ENCODE peak calls at places on chromosome 6, in five cellular contexts. Z is nephron progenitor cell, H is HFFc6, T is activated gamma-delta T cell treated with Interleukin-2 at 50 U/mL for 16 hours, S is stromal cell of bone marrow. D is an unnamed sample.

GRCh38 chr6:105042648-105043047 is 85.7 kb downstream of the LIN28B start:
- DNase-seq in Z (no peak), H (no peak), T (no peak), S (no peak), D (no peak)

GRCh38 chr6:169966312-169967181 is 215.1 kb downstream of the ERMARD start:
- DNase-seq in Z (no peak), H (no peak), T (no peak), S (no peak), D (no peak)

GRCh38 chr6:143396497-143397228 is 53.8 kb downstream of the ADAT2 start:
- DNase-seq in Z (no peak), H (no peak), T (no peak), S (no peak), D (no peak)

GRCh38 chr6:137781639-137782038 is 85.4 kb upstream of the TNFAIP3 start:
- DNase-seq in Z (no peak), H (no peak), T (no peak), S (no peak), D (no peak)

GRCh38 chr6:30647802-30648460 is 998 bp downstream of the C6orf136 start:
- DNase-seq in Z (no peak), H (peak), T (no peak), S (no peak), D (no peak)

GRCh38 chr6:28776269-28777146 is 147.3 kb downstream of the TRIM27 start:
- DNase-seq in Z (no peak), H (no peak), T (no peak), S (no peak), D (no peak)

GRCh38 chr6:42315991-42316378 is 98.3 kb upstream of the MRPS10 start:
- DNase-seq in Z (no peak), H (peak), T (no peak), S (peak), D (no peak)

GRCh38 chr6:147099974-147100373 is 104.2 kb upstream of the STXBP5 start:
- DNase-seq in Z (no peak), H (peak), T (no peak), S (peak), D (no peak)

GRCh38 chr6:119134752-119135151 is 56.3 kb upstream of the FAM184A start:
- DNase-seq in Z (no peak), H (no peak), T (no peak), S (no peak), D (no peak)

GRCh38 chr6:25042599-25042936 is 106.8 kb upstream of the RIPOR2 start:
- DNase-seq in Z (no peak), H (no peak), T (peak), S (no peak), D (no peak)

GRCh38 chr6:129031051-129031599 is 148.2 kb downstream of the LAMA2 start:
- DNase-seq in Z (no peak), H (peak), T (no peak), S (peak), D (no peak)

GRCh38 chr6:105522626-105523322 is 119.9 kb upstream of the PREP start:
- DNase-seq in Z (no peak), H (peak), T (no peak), S (no peak), D (no peak)

GRCh38 chr6:156686429-156686939 is 90.7 kb upstream of the ARID1B start:
- DNase-seq in Z (peak), H (peak), T (peak), S (peak), D (no peak)

GRCh38 chr6:26576929-26577719 is 19.6 kb upstream of the ABT1 start:
- DNase-seq in Z (peak), H (peak), T (peak), S (no peak), D (no peak)

GRCh38 chr6:12233693-12234551 is 56.2 kb upstream of the EDN1 start:
- DNase-seq in Z (no peak), H (peak), T (peak), S (peak), D (peak)

GRCh38 chr6:43491750-43492661 is 14.6 kb downstream of the TJAP1 start:
- DNase-seq in Z (no peak), H (peak), T (no peak), S (peak), D (no peak)

GRCh38 chr6:11387702-11388101 is 149.8 kb upstream of the TMEM170B start:
- DNase-seq in Z (no peak), H (no peak), T (no peak), S (no peak), D (no peak)

GRCh38 chr6:7617954-7618764 is 28.2 kb downstream of the SNRNP48 start:
- DNase-seq in Z (no peak), H (peak), T (no peak), S (peak), D (no peak)

GRCh38 chr6:55652429-55652828 is 73.4 kb upstream of the HMGCLL1 start:
- DNase-seq in Z (no peak), H (no peak), T (no peak), S (no peak), D (no peak)

GRCh38 chr6:169933251-169933821 is 181.9 kb downstream of the ERMARD start:
- DNase-seq in Z (no peak), H (no peak), T (no peak), S (no peak), D (no peak)

GRCh38 chr6:68468244-68468884 is 166.7 kb upstream of the ADGRB3 start:
- DNase-seq in Z (peak), H (no peak), T (no peak), S (no peak), D (no peak)

D was measured in iPS DF 6.9.